ENCODE peak calls at places on chromosomes 3 and 15, in four cellular contexts. M, U, F and R are unnamed samples. For H3K9me3, the result is how much of the 10 kb centered on the place peaks cover.

GRCh38 chr3:171269557-171269956 is 190.6 kb downstream of the TNIK start:
- DNase-seq in M (peak), U (no peak), F (no peak), R (no peak)

GRCh38 chr3:156763931-156764720 is 62.0 kb upstream of the LEKR1 start:
- DNase-seq in M (no peak), U (no peak), F (no peak), R (no peak)

GRCh38 chr3:10557783-10558373 is 52.5 kb upstream of the ATP2B2 start:
- DNase-seq in M (peak), U (no peak), F (no peak), R (no peak)

GRCh38 chr3:4302747-4303146 is 422 bp upstream of the SETMAR start:
- DNase-seq in M (no peak), U (no peak), F (peak), R (no peak)

GRCh38 chr15:85690546-85691226 is 104.0 kb downstream of the KLHL25 start:
- DNase-seq in M (peak), U (peak), F (no peak), R (no peak)

GRCh38 chr3:124784686-124785382 is 54.6 kb downstream of the UMPS start:
- DNase-seq in M (no peak), U (no peak), F (no peak), R (no peak)

GRCh38 chr15:95371664-95372063 is 958.8 kb upstream of the NR2F2 start:
- DNase-seq in M (no peak), U (no peak), F (no peak), R (no peak)

GRCh38 chr3:126102530-126102951 is 18.6 kb upstream of the SLC41A3 start:
- DNase-seq in M (no peak), U (no peak), F (no peak), R (no peak)

GRCh38 chr3:139457066-139457465 is 19.2 kb downstream of the RBP2 start:
- DNase-seq in M (no peak), U (no peak), F (no peak), R (no peak)

GRCh38 chr3:142963266-142964149 is at the start of gene PAQR9:
- DNase-seq in M (peak), U (no peak), F (no peak), R (no peak)

GRCh38 chr15:97904196-97904572 is 56.3 kb upstream of the ARRDC4 start:
- DNase-seq in M (peak), U (no peak), F (peak), R (no peak)

GRCh38 chr3:115708540-115708939 is 85.2 kb downstream of the GAP43 start:
- DNase-seq in M (no peak), U (no peak), F (no peak), R (no peak)

GRCh38 chr3:182568206-182568605 is 225.1 kb upstream of the ATP11B start:
- DNase-seq in M (no peak), U (no peak), F (no peak), R (no peak)

GRCh38 chr3:191961036-191961435 is 500.1 kb downstream of the PYDC2 start:
- DNase-seq in M (no peak), U (no peak), F (no peak), R (no peak)

GRCh38 chr3:138390582-138390932 is 42.2 kb downstream of the MRAS start:
- DNase-seq in M (no peak), U (no peak), F (no peak), R (no peak)

GRCh38 chr3:111978833-111979688 is at the start of gene ABHD10:
- DNase-seq in M (peak), U (peak), F (peak), R (peak)

GRCh38 chr3:143433787-143434378 is 314.3 kb downstream of the CHST2 start:
- DNase-seq in M (peak), U (no peak), F (no peak), R (no peak)

GRCh38 chr15:99181544-99181943 is 67.8 kb downstream of the TTC23 start:
- DNase-seq in M (no peak), U (no peak), F (no peak), R (no peak)

DNA sequence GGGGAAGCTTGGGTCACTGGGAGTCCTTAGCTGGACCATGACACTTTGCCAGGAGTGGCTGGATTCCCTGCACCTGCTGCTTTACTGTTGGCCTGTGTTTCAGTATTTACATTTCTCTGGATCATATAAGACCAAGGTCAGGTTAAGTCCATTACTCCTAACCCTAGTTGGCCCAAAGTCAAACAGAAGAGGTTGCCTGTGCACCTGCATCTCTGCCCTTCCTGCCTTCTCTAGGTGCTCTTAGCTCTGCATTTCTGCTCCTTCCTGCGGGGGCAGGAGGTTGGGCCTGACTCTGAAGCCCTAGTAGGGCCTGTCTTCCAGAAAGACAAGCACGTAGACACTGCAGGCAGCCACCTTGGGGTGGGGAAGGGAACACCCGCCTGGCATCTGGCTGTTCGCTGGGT is 124.3 kb downstream of the RPLP1 start:
- DNase-seq in M (peak), U (no peak), F (peak), R (no peak)
- H3K27ac ChIP-seq in M (no peak), U (no peak), F (peak), R (no peak)

GRCh38 chr15:67717776-67718175 is 107.5 kb upstream of the SKOR1 start:
- DNase-seq in M (no peak), U (no peak), F (no peak), R (no peak)

GRCh38 chr15:67722418-67722817 is 102.9 kb upstream of the SKOR1 start:
- DNase-seq in M (no peak), U (no peak), F (no peak), R (no peak)

GRCh38 chr15:67720556-67721175 is 104.6 kb upstream of the SKOR1 start:
- DNase-seq in M (no peak), U (no peak), F (no peak), R (no peak)

GRCh38 chr15:67721996-67722395 is 103.3 kb upstream of the SKOR1 start:
- DNase-seq in M (no peak), U (no peak), F (no peak), R (no peak)

DNA sequence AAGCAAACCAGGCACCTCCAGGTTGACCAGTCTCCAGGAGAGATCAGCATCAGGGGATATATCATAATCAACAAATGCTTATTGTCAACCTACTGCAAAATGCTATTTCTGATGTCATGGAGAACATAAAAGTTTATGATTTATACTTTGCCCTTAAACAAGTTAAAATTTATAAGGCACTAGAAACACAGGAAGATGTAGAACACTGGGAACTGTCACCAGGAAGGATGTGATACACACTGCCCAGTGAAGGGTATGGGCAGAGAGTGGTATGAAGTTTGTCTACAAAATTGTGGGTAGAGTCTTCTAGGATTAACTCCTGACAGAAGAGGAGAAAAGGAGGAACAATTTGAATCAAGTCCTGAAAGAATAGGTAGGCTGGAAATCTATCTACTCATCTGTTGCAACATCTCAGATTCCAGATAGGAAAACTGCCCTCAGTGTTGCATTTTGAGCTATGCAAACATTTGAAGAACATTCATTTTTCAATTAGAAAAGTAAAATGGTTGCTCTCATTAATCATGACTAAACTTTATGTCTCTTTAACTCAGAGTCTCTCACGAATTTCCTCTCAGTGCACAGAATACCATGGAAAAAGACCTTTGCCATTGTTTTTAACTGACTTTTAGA is 105.9 kb upstream of the SKOR1 start:
- DNase-seq in M (no peak), U (no peak), F (no peak), R (no peak)
- H3K9me3 ChIP-seq in M (under half), U (under half), F (under half), R (under half)

DNA sequence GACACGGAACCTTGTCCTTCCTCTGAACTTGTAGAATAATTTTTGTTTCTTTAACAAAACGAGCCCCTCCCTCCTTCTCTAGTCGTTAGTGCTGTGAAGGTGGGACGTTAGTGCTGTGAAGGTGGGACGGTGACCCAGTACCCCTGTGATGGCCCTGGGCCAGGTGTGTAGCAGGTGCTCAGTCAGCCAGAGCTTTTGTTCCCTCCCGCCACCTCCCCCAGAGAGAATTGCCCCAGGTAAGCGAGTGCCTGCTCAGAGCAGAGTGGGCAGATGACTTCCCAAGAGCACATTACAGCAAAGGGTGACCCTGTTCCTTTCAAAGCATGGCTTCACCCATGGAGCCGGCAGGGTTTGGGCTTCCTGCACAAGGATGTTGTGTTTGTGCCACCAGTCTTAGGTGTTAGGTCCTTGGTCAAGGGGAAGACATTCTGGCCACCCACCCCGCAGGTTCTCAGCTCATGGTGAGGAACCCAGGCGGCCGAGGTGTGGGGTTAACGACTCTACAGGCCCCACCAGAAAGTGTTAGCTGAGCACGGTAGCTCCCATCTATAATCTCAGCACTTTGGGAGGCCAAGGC is 30.7 kb downstream of the SLC6A6 start:
- DNase-seq in M (no peak), U (no peak), F (no peak), R (peak)
- H3K27ac ChIP-seq in M (peak), U (peak), F (peak), R (peak)

GRCh38 chr3:189195302-189195701 is 23.5 kb downstream of the TPRG1 start:
- DNase-seq in M (no peak), U (no peak), F (no peak), R (no peak)

GRCh38 chr3:189188466-189188865 is 16.7 kb downstream of the TPRG1 start:
- DNase-seq in M (no peak), U (no peak), F (peak), R (no peak)

GRCh38 chr3:189192725-189193124 is 21.0 kb downstream of the TPRG1 start:
- DNase-seq in M (no peak), U (no peak), F (no peak), R (no peak)
- H3K9me3 ChIP-seq in M (under half), U (under half), F (under half), R (under half)

DNA sequence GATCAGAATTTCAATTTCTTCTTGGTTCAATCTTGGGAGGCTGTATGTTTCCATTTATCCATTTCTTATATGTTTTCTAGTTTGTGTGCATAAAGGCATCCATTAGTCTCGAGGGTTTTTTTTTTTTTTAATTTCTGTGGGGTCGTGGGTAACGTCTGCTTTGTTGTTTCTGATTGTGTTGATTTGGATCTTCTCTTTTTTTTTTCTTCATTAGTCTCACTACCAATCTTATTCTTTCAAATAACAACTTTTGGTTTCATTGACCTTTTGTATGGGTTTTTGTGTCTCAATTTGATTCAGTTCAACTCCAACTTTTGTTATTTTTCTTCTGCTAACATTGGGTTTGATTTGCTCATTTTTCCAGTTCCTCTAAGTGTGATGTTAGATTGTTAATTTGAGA is 48.9 kb downstream of the MCTP2 start:
- DNase-seq in M (no peak), U (no peak), F (no peak), R (no peak)
- H3K27ac ChIP-seq in M (no peak), U (no peak), F (no peak), R (no peak)

DNA sequence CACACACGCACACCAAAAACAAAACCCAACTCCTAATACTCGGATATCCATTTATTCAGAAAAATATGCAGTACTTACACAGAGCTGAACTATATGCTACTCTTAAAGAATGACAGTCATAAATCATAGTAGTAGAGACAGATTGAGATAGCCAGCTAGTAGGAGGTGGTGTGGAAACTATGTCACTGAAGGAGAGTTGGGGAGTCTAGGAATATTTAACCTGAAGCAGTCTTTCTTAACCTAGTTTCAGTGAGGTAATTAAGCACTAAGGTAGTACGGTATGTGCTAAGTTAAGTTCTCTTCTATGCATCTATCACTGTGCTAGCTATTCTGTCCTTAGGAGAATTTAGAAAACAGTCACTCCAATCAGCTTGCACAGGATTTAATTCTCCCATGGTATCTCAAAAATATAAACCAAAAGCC is 54.2 kb downstream of the ANKRD28 start:
- DNase-seq in M (no peak), U (no peak), F (no peak), R (no peak)
- H3K9me3 ChIP-seq in M (under half), U (under half), F (under half), R (under half)

DNA sequence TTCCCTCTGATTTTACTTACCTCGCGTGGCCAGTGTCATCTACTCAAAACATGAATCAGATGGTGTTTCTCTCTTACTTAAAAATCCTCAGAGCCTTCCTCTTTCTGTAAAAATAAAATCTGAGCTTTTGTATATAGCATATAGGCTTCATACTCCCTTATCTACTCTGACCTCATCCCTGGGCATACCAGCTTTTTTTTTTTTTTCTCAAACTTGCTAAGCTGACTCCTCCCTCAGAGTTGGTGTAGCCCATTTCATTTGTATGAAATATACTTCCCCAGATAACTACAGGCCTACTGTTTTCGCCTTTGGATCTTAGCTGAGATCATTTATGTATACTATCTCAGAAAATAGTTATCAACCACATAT is 648.9 kb upstream of the ALCAM start:
- DNase-seq in M (no peak), U (no peak), F (no peak), R (no peak)
- H3K27ac ChIP-seq in M (no peak), U (no peak), F (no peak), R (no peak)